ENCODE peak calls at places on chromosomes 11 and 22, in ten cellular contexts. D is activated T-helper 1 cell treated with anti-CD3 and anti-CD28 coated beads, Interleukin-2, amount 50 U/mL, for 16 hours; X is amniotic stem cell; G is effector memory CD4-positive, alpha-beta T cell; L is Jurkat, Clone E6-1; A is activated T-cell treated with anti-CD3 and anti-CD28 coated beads for 24 hours; Q is cardiac septum; Z is suprapubic skin; F is activated CD4-positive, alpha-beta T cell treated with anti-CD3 and anti-CD28 coated beads, Interleukin-2, amount 50 U/mL, for 1 hour; B is activated CD8-positive, alpha-beta T cell treated with anti-CD3 and anti-CD28 coated beads, Interleukin-2, amount 10 ng/mL, durations not matched to agents 7 days and 5 days. E is an unnamed sample.

GRCh38 chr11:110763249-110764011 is 51.2 kb upstream of the ARHGAP20 start:
- DNase-seq in A (no peak), F (no peak), G (no peak), Z (no peak), D (no peak), X (no peak), B (no peak), L (no peak), Q (no peak), E (no peak)

GRCh38 chr22:36673821-36674220 is 29.7 kb downstream of the CACNG2 start:
- DNase-seq in A (no peak), D (no peak), X (no peak), B (no peak), G (no peak), Z (no peak), L (no peak), Q (no peak), F (no peak), E (no peak)

GRCh38 chr22:33335611-33336279 is 277.6 kb upstream of the SYN3 start:
- DNase-seq in B (no peak), Q (no peak), A (no peak), D (no peak), L (no peak), G (no peak), X (no peak), F (no peak), Z (no peak), E (no peak)

GRCh38 chr22:50205781-50206569 is 5.2 kb downstream of the SELENOO start:
- DNase-seq in D (no peak), Q (no peak), Z (no peak), X (no peak), B (no peak), F (no peak), G (no peak), L (no peak), A (no peak), E (no peak)

GRCh38 chr11:69105431-69106123 is 50.2 kb upstream of the SMIM38 start:
- DNase-seq in F (no peak), Q (no peak), A (no peak), G (no peak), Z (no peak), B (no peak), L (no peak), X (no peak), D (no peak), E (no peak)

GRCh38 chr11:26283852-26284421 is 48.0 kb upstream of the ANO3 start:
- DNase-seq in A (no peak), F (no peak), B (no peak), X (no peak), G (no peak), Q (no peak), Z (no peak), L (no peak), D (no peak), E (no peak)

GRCh38 chr11:65274734-65275682 is 13.2 kb downstream of the POLA2 start:
- DNase-seq in G (peak), X (peak), A (no peak), L (no peak), Q (peak), Z (no peak), F (peak), D (no peak), B (peak), E (no peak)

GRCh38 chr11:119755351-119756071 is 26.5 kb upstream of the NECTIN1 start:
- DNase-seq in X (no peak), Z (no peak), L (no peak), F (no peak), A (no peak), D (no peak), G (no peak), Q (peak), B (no peak), E (no peak)

GRCh38 chr11:15599376-15599775 is 484.7 kb downstream of the INSC start:
- DNase-seq in G (no peak), Z (no peak), L (no peak), F (no peak), Q (no peak), B (no peak), D (no peak), A (no peak), X (no peak), E (no peak)

GRCh38 chr11:36622431-36623136 is 24.5 kb upstream of the RAG2 start:
- DNase-seq in X (no peak), B (no peak), L (peak), G (no peak), Z (no peak), Q (no peak), A (no peak), D (no peak), F (no peak), E (no peak)

GRCh38 chr11:33652001-33652400 is 48.6 kb downstream of the C11orf91 start:
- DNase-seq in A (no peak), D (no peak), F (no peak), L (no peak), Z (peak), X (no peak), B (no peak), G (no peak), Q (no peak), E (no peak)